ENCODE peak calls at places on chromosomes 4 and X, in four cellular contexts. P is GM12878, S is WTC11, Q is K562. B is an unnamed sample.

GRCh38 chrX:143781103-143781502 is 60.6 kb upstream of the SPANXN2 start:
- DNase-seq in P (no peak), S (no peak), Q (no peak), B (no peak)

GRCh38 chrX:139639253-139639652 is 68.7 kb downstream of the MCF2 start:
- DNase-seq in P (no peak), S (no peak), Q (no peak), B (no peak)

GRCh38 chr4:109729155-109729562 is 711 bp downstream of the PLA2G12A start:
- DNase-seq in P (no peak), S (no peak), Q (peak), B (no peak)

GRCh38 chr4:60579335-60579734 is 620.8 kb upstream of the ADGRL3 start:
- DNase-seq in P (no peak), S (no peak), Q (no peak), B (no peak)

GRCh38 chrX:154002215-154002719 is 17.4 kb downstream of the IRAK1 start:
- DNase-seq in P (no peak), S (no peak), Q (peak), B (no peak)

GRCh38 chr4:86898562-86898961 is 6.3 kb upstream of the C4orf36 start:
- DNase-seq in P (no peak), S (no peak), Q (peak), B (no peak)

GRCh38 chr4:80313627-80314026 is 21.9 kb upstream of the CFAP299 start:
- DNase-seq in P (no peak), S (no peak), Q (no peak), B (no peak)

GRCh38 chrX:108267561-108267960 is 170.7 kb downstream of the COL4A6 start:
- DNase-seq in P (no peak), S (no peak), Q (no peak), B (no peak)

GRCh38 chr4:155854597-155855226 is 11.4 kb downstream of the ASIC5 start:
- DNase-seq in P (no peak), S (no peak), Q (no peak), B (no peak)

GRCh38 chr4:41141910-41142309 is 72.4 kb downstream of the APBB2 start:
- DNase-seq in P (no peak), S (no peak), Q (no peak), B (no peak)

GRCh38 chr4:75308049-75308448 is 206.2 kb downstream of the RCHY1 start:
- DNase-seq in P (no peak), S (no peak), Q (no peak), B (no peak)

GRCh38 chrX:48751343-48751742 is 10.2 kb upstream of the GLOD5 start:
- DNase-seq in P (no peak), S (no peak), Q (no peak), B (no peak)
- TF ChIP-seq USF1 in P (no peak), S (no peak), Q (no peak), B (no peak)

DNA sequence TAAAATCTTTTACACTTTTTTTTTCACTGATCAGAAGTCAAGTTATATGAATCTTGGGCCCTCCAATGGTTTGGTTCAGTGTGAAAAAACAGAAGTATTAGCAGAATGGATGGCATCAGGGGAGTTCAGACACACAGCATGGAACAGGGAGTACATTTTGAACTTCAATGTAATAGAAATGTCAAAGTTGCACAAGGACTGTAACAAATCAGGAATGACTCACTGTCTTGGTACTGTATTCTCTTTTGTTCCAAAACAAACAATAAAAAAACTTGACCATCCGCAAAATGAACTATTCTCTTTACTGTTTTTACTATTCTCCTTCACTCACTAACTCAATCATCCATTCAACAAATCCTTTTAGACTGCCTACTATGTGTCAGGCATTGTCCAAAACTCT is 401.0 kb downstream of the FSTL5 start:
- DNase-seq in P (no peak), S (no peak), Q (no peak), B (no peak)
- TF ChIP-seq USF1 in P (no peak), S (no peak), Q (no peak), B (no peak)

GRCh38 chrX:41739871-41740270 is 15.9 kb downstream of the GPR82 start:
- DNase-seq in P (no peak), S (no peak), Q (no peak), B (no peak)

GRCh38 chrX:41732260-41732659 is 8.3 kb downstream of the GPR82 start:
- DNase-seq in P (no peak), S (no peak), Q (no peak), B (no peak)

GRCh38 chrX:41734530-41734929 is 10.5 kb downstream of the GPR82 start:
- DNase-seq in P (no peak), S (no peak), Q (peak), B (peak)

GRCh38 chrX:41733939-41734338 is 10.0 kb downstream of the GPR82 start:
- DNase-seq in P (peak), S (no peak), Q (no peak), B (no peak)

GRCh38 chrX:41737065-41737464 is 13.1 kb downstream of the GPR82 start:
- DNase-seq in P (no peak), S (no peak), Q (peak), B (no peak)
- TF ChIP-seq USF1 in P (no peak), S (no peak), Q (no peak), B (no peak)

DNA sequence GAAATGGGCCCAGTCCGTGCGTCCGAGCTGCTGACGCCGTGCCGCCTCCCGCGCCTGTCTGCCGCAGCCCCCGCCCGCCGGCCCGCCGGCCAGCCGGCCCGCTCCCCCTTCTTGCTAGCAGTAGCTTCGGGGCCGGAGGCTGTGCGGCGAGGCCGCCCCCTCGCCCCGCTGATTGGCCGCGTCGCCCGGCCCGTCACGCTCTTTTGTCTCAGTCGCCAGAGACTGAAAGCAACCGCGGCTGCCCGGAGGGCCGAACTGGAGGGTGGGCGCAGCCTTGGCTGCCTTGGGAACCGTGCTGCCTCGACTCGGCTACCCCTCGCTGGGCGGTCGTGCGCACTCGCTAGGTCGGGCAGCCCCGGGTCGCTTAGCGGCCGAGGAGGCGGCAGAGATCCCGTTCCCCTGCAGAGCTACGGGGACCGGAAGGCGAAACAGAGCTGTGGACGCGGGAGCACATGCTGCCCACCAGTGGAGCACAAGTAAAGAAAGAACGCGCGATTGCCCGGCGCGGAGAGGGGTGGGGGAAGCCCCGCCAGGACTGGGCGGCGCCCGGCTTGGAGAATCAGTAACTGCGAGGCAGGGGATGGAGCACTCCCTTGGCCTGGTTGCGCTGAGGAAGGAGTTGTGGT is at the start of gene ZCCHC18:
- DNase-seq in P (no peak), S (peak), Q (peak), B (peak)
- TF ChIP-seq USF1 in P (no peak), S (no peak), Q (no peak), B (no peak)

DNA sequence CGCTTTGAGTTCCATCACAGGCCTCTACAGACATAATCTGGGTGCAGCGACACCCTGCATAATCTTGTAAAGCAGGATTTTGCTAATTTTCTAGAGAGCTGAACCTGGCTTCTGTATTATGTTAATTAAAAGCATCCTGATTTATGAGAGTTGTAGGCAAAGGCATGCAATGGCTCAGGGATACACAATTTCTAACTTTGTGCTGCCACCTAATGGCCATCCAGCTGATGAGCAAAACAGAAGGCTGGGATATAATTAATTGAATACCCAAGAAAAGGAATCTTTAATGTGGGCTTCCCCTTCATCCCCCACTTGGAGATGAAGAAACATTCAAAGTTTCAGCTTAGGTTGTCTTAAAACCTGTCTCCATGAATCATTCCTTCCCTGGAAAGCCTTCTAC is 78.1 kb downstream of the BMP15 start:
- DNase-seq in P (no peak), S (peak), Q (peak), B (peak)
- TF ChIP-seq USF1 in P (no peak), S (no peak), Q (no peak), B (no peak)

DNA sequence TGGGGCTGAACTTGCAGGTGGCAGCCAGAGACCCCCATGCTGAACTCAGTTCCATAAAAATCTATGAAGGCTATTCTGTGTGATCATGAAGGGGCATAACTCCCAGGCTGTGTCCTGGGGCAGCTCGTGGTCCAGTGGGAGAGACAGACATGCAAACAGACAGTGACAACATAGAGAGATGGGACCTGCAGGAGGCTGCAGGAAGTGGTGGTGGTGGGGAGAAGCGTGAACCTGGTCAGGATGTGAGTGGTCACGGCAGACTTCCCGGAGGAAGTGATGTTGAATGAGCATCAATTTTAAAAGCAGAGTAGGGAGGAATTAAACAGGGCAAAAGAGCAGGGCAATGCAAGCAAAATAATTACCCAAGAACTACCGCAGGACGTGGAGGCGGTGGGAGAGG is 23.2 kb upstream of the SORCS2 start:
- DNase-seq in P (no peak), S (no peak), Q (no peak), B (no peak)
- TF ChIP-seq USF1 in P (no peak), S (no peak), Q (no peak), B (no peak)

GRCh38 chr4:111274060-111274459 is 651.2 kb upstream of the PITX2 start:
- DNase-seq in P (no peak), S (no peak), Q (no peak), B (no peak)
- TF ChIP-seq USF1 in P (no peak), S (no peak), Q (no peak), B (no peak)

GRCh38 chr4:152572417-152573086 is 36.7 kb upstream of the FBXW7 start:
- DNase-seq in P (no peak), S (no peak), Q (peak), B (no peak)
- TF ChIP-seq USF1 in P (no peak), S (no peak), Q (no peak), B (no peak)

GRCh38 chr4:124711469-124712416 is 789 bp downstream of the ANKRD50 start:
- DNase-seq in P (no peak), S (peak), Q (peak), B (peak)
- TF ChIP-seq USF1 in P (no peak), S (no peak), Q (no peak), B (no peak)

DNA sequence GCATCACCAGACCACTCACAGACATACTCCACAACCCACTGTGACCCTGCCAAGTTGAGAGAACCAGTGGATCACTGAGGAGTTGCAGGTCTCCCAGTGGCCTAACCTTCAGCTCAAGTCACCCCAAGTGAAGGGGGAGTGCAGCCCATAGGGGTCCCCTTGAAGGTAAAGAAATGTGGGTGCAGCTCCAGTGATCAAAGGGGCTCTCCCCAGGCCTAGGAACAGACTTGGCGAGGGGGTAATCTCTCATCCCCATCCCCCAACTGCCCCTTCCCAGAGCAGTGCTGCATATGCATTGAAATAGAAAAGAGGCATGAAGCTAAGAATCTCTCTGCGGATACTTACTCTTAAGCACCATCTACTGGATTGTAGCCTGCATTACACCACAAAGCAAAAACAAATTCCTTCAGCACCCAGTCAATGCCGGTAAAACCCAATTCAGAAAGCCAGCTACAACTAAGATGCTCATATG is 27.0 kb downstream of the MAGEE1 start:
- DNase-seq in P (no peak), S (peak), Q (peak), B (peak)
- TF ChIP-seq USF1 in P (no peak), S (no peak), Q (no peak), B (no peak)